ENCODE peak calls at places on chromosomes 3 and 15, in seven cellular contexts. B is heart left ventricle, A is BJ, T is fibroblast of pulmonary artery, H is A549, D is Calu3, P is kidney. I is an unnamed sample.

GRCh38 chr3:71063768-71064287 is 519.7 kb downstream of the FOXP1 start:
- DNase-seq in B (peak), A (no peak), T (peak), H (no peak), D (peak), P (no peak), I (no peak)

GRCh38 chr3:172648736-172649135 is 62.1 kb downstream of the NCEH1 start:
- DNase-seq in B (no peak), A (no peak), T (peak), H (no peak), D (no peak), P (no peak), I (no peak)

GRCh38 chr3:138173769-138174420 is 826 bp downstream of the DBR1 start:
- DNase-seq in B (no peak), A (no peak), T (no peak), H (no peak), D (peak), P (no peak), I (no peak)

GRCh38 chr3:69368129-69368741 is 17.7 kb downstream of the FRMD4B start:
- DNase-seq in B (no peak), A (no peak), T (peak), H (no peak), D (no peak), P (no peak), I (no peak)

GRCh38 chr3:58568572-58569286 is 8.5 kb downstream of the FAM107A start:
- DNase-seq in B (peak), A (no peak), T (peak), H (peak), D (peak), P (peak), I (no peak)

GRCh38 chr3:124862006-124862405 is 25.2 kb downstream of the ITGB5 start:
- DNase-seq in B (no peak), A (no peak), T (no peak), H (no peak), D (no peak), P (no peak), I (no peak)

GRCh38 chr3:177111541-177111949 is 85.7 kb downstream of the TBL1XR1 start:
- DNase-seq in B (no peak), A (no peak), T (no peak), H (peak), D (peak), P (no peak), I (no peak)

GRCh38 chr3:41198526-41198925 is 779 bp upstream of the CTNNB1 start:
- DNase-seq in B (peak), A (no peak), T (no peak), H (no peak), D (no peak), P (peak), I (no peak)

GRCh38 chr3:50450135-50450911 is 53.1 kb downstream of the CACNA2D2 start:
- DNase-seq in B (peak), A (no peak), T (peak), H (no peak), D (no peak), P (peak), I (no peak)

GRCh38 chr3:189108032-189108431 is 63.7 kb upstream of the TPRG1 start:
- DNase-seq in B (no peak), A (no peak), T (no peak), H (no peak), D (no peak), P (no peak), I (no peak)

GRCh38 chr3:88462241-88462640 is 312.5 kb downstream of the C3orf38 start:
- DNase-seq in B (no peak), A (no peak), T (no peak), H (no peak), D (no peak), P (no peak), I (no peak)

GRCh38 chr3:40476478-40477470 is at the start of gene ZNF619:
- DNase-seq in B (peak), A (peak), T (peak), H (peak), D (peak), P (peak), I (peak)

GRCh38 chr3:134249935-134250716 is 533 bp downstream of the RYK start:
- DNase-seq in B (peak), A (no peak), T (peak), H (peak), D (peak), P (peak), I (peak)

GRCh38 chr15:87354661-87355410 is 901.7 kb downstream of the NTRK3 start:
- DNase-seq in B (no peak), A (peak), T (peak), H (no peak), D (no peak), P (no peak), I (no peak)

GRCh38 chr3:16770792-16771191 is 114.0 kb upstream of the PLCL2 start:
- DNase-seq in B (no peak), A (no peak), T (no peak), H (no peak), D (no peak), P (no peak), I (no peak)

GRCh38 chr3:59240856-59241255 is 191.0 kb upstream of the CFAP20DC start:
- DNase-seq in B (no peak), A (no peak), T (no peak), H (no peak), D (no peak), P (no peak), I (no peak)

GRCh38 chr3:150078983-150079739 is 108.5 kb upstream of the PFN2 start:
- DNase-seq in B (no peak), A (peak), T (peak), H (peak), D (no peak), P (no peak), I (no peak)

GRCh38 chr15:92097473-92098178 is 244.1 kb downstream of the SLCO3A1 start:
- DNase-seq in B (no peak), A (no peak), T (peak), H (peak), D (peak), P (no peak), I (peak)

GRCh38 chr15:42035362-42035761 is 14.5 kb upstream of the PLA2G4E start:
- DNase-seq in B (no peak), A (no peak), T (peak), H (no peak), D (peak), P (no peak), I (no peak)

GRCh38 chr15:90838544-90838943 is 29.8 kb upstream of the FURIN start:
- DNase-seq in B (no peak), A (no peak), T (no peak), H (no peak), D (no peak), P (no peak), I (no peak)

GRCh38 chr15:40982855-40983254 is 29.6 kb downstream of the CHAC1 start:
- DNase-seq in B (peak), A (peak), T (peak), H (no peak), D (no peak), P (no peak), I (no peak)

GRCh38 chr3:123584284-123584987 is 417 bp downstream of the HACD2 start:
- DNase-seq in B (no peak), A (no peak), T (peak), H (no peak), D (peak), P (peak), I (peak)

GRCh38 chr3:54951405-54951804 is 23.5 kb upstream of the LRTM1 start:
- DNase-seq in B (peak), A (peak), T (peak), H (peak), D (no peak), P (peak), I (peak)

GRCh38 chr15:43243246-43243645 is 22.4 kb upstream of the EPB42 start:
- DNase-seq in B (no peak), A (no peak), T (no peak), H (no peak), D (no peak), P (no peak), I (no peak)

GRCh38 chr3:43159496-43160255 is 53.8 kb upstream of the POMGNT2 start:
- DNase-seq in B (no peak), A (no peak), T (no peak), H (no peak), D (no peak), P (no peak), I (no peak)

GRCh38 chr3:132543016-132543739 is 53.9 kb upstream of the ACKR4 start:
- DNase-seq in B (no peak), A (peak), T (peak), H (peak), D (peak), P (no peak), I (no peak)

GRCh38 chr3:144273611-144274010 is 302.0 kb downstream of the DIPK2A start:
- DNase-seq in B (no peak), A (peak), T (peak), H (no peak), D (no peak), P (no peak), I (no peak)

DNA sequence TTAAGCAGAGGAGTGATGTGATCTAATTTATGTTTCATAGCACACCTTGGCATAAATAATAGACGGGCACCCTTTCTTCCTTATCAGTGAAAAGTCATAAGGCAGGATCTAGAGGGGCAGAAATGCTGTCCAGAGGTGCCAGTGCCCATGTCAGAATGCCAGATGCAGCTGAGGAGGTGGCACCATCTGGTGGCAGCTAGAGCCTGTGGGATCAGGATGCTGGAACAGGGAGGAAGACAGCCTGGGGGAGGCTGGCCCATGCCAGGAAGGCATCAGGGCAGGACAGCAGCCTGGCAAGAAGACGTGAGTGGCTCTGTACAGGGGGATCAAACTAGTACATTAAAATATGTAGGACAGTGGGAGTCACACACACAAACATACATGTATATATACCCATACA is 16.5 kb downstream of the MYH15 start:
- DNase-seq in B (peak), A (no peak), T (no peak), H (peak), D (peak), P (no peak), I (no peak)
- TF ChIP-seq CTCF in B (peak), A (peak), T (peak), H (peak), D (no peak), P (no peak), I (no peak)

DNA sequence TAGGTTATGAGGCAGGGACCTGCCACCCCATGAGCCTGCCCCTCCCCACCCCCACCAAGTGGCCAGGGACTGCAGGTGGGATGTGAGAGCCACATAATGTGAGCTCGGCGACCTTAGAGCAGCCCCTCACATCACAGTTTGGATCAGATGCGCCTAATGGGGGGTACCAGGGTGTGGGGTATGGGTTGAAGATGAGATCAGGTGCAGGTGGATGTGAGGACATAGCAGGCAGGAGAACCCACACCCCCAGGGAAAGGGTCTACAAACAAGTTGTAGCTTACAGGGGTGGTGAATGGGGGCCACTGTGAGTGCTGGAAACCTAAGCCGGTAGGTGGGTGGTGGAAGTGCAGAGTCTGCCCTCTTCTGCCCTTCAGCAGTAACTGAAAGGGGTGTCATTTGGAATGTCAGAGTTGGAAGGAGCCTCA is 94.0 kb downstream of the CORO2B start:
- DNase-seq in B (no peak), A (no peak), T (peak), H (peak), D (no peak), P (peak), I (peak)
- TF ChIP-seq CTCF in B (no peak), A (peak), T (peak), H (peak), D (peak), P (no peak), I (no peak)

GRCh38 chr3:156543043-156543555 is 11.8 kb downstream of the SSR3 start:
- DNase-seq in B (no peak), A (no peak), T (no peak), H (no peak), D (no peak), P (no peak), I (no peak)
- TF ChIP-seq CTCF in B (no peak), A (no peak), T (no peak), H (no peak), D (no peak), P (no peak), I (no peak)

DNA sequence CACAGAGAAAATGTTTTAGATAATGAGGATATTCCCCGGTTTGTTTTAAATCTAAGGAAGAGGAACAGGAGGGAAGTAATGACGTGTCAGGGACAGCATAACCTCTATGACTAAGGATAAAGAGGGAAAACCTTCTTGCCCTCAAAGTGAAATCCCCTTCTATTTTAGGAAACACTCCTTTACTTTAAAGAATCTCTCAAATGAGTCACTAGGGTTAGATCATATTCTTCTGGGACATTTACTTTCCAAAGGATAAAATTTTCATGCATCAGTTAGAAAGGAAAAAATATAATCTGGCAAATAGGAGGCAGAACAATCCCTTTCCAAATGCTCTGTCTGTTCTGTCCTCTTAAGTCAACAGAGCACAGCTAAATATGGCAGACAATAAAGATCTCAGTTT is 43.2 kb upstream of the UBE2E2 start:
- DNase-seq in B (no peak), A (peak), T (peak), H (peak), D (no peak), P (no peak), I (no peak)
- TF ChIP-seq CTCF in B (no peak), A (no peak), T (no peak), H (no peak), D (no peak), P (no peak), I (no peak)

DNA sequence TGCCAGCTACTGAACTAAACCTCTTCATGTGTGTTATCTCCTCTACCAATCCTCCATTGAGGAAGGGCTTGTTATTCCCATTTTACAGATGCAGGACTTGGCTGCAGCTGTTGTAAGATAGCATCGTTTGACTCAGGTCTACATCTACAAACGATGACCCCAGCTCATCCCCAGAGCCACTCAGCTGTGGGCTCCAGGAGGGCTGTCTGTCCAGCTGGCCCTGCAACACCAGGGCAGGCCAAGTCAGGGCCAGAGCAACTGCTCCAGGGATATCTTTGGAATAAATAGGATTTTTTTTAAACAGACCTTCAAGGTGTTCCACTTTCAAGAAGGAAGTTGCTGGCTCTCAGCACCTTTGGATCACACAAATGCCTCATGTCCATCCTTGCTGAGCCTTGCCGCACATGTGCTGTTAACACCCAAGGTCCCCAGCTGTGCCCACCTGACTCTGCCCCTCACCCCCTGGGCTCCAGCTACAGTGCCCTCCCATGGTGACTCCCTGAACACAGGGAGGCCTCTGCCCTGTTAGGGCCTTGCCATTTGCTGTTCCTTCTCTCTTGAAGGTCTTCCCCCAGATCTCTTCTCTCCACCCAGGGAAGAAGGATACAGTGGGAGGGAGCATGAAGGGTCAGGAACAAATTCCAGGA is 31.0 kb downstream of the ALDH1L1 start:
- DNase-seq in B (no peak), A (no peak), T (no peak), H (no peak), D (no peak), P (no peak), I (no peak)
- TF ChIP-seq CTCF in B (no peak), A (no peak), T (no peak), H (no peak), D (no peak), P (no peak), I (no peak)

DNA sequence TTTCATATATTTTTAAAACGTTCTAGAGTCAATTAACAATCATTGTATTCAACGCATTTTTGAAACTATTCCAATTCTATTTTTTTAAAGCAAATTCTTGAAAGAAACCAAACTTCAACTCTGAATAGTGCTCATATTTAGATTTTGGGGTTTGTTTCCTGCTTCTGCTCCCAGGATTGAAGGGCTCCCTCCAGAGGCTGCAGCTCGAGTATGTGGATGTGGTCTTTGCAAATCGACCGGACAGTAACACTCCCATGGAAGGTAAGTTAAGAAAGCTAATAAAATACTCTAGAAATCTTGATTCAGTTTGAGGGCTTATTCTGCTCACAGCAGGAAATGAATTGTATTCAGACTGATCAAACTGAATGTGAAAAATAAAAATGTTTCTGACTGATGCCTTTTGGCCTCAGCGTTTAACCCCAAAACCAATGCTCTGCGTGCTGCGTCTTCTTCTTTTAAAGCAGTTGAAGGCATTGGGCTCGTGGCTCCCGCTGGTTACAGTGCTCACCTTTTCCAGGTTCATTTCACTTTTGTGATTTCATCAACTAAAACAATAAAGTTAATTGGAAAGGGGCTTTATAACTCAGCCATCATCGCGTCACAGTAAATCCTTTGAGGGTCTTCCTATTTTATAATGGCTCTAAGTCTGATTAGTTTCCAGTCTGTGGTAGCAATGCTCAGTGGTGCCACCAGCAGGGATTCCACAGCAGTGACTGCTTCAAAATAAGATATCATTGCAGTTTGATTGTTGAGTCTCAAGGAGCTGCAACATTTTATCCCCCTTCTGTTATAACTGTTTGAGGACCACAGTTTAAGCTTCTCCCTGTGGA is 80.1 kb downstream of the SSR3 start:
- DNase-seq in B (no peak), A (no peak), T (no peak), H (no peak), D (no peak), P (no peak), I (no peak)
- TF ChIP-seq CTCF in B (peak), A (peak), T (peak), H (no peak), D (peak), P (peak), I (peak)

GRCh38 chr3:38164136-38164965 is 986 bp upstream of the OXSR1 start:
- DNase-seq in B (no peak), A (no peak), T (no peak), H (no peak), D (peak), P (peak), I (no peak)

GRCh38 chr3:38164966-38165721 is at the start of gene OXSR1:
- DNase-seq in B (peak), A (peak), T (peak), H (peak), D (peak), P (peak), I (peak)

GRCh38 chr3:38158472-38158871 is 6.9 kb upstream of the OXSR1 start:
- DNase-seq in B (no peak), A (no peak), T (no peak), H (no peak), D (no peak), P (no peak), I (no peak)

GRCh38 chr3:38165722-38166387 is 518 bp downstream of the OXSR1 start:
- DNase-seq in B (no peak), A (no peak), T (no peak), H (peak), D (no peak), P (no peak), I (no peak)

GRCh38 chr3:38163117-38163870 is 2.0 kb upstream of the OXSR1 start:
- DNase-seq in B (no peak), A (no peak), T (no peak), H (peak), D (peak), P (no peak), I (no peak)
- TF ChIP-seq CTCF in B (no peak), A (peak), T (peak), H (no peak), D (peak), P (no peak), I (no peak)